ENCODE peak calls at places on chromosomes 6 and 20, in five cellular contexts. U is AG04450, Z is hepatic stellate cell, K is NCI-H510A treated with DMSO at 0.1 percent for 48 hours, L is left cardiac atrium. E is an unnamed sample.

GRCh38 chr20:46558511-46558959 is 8.1 kb upstream of the OCSTAMP start:
- DNase-seq in U (peak), L (peak), Z (peak), K (peak), E (no peak)

GRCh38 chr6:170096803-170097504 is 193.9 kb downstream of the DLL1 start:
- DNase-seq in K (no peak), L (peak), U (no peak), Z (no peak), E (no peak)

GRCh38 chr6:53011993-53012392 is 16.9 kb upstream of the GSTA4 start:
- DNase-seq in L (no peak), Z (no peak), U (no peak), K (no peak), E (no peak)

GRCh38 chr20:59047938-59048680 is 5.5 kb upstream of the PRELID3B start:
- DNase-seq in K (no peak), Z (no peak), U (no peak), L (no peak), E (no peak)

GRCh38 chr6:72420409-72420808 is 201.5 kb upstream of the KCNQ5 start:
- DNase-seq in K (no peak), Z (no peak), L (no peak), U (no peak), E (no peak)

GRCh38 chr20:57188056-57188455 is 78.4 kb downstream of the BMP7 start:
- DNase-seq in U (no peak), Z (no peak), L (no peak), K (no peak), E (no peak)

GRCh38 chr20:52744441-52744840 is 227.7 kb upstream of the TSHZ2 start:
- DNase-seq in Z (no peak), K (peak), U (no peak), L (no peak), E (no peak)

GRCh38 chr20:63128367-63128766 is 87.6 kb downstream of the YTHDF1 start:
- DNase-seq in Z (no peak), K (no peak), L (peak), U (no peak), E (no peak)

GRCh38 chr20:34579936-34580587 is 21.5 kb downstream of the MAP1LC3A start:
- DNase-seq in U (no peak), L (no peak), Z (peak), K (peak), E (no peak)

GRCh38 chr20:23294671-23295070 is 55.9 kb upstream of the NXT1 start:
- DNase-seq in U (no peak), L (no peak), K (no peak), Z (no peak), E (no peak)

GRCh38 chr6:161226005-161226964 is 47.6 kb downstream of the AGPAT4 start:
- DNase-seq in L (no peak), U (no peak), K (no peak), Z (no peak), E (no peak)

GRCh38 chr20:25083141-25083772 is 1.3 kb upstream of the VSX1 start:
- DNase-seq in U (no peak), L (no peak), Z (no peak), K (no peak), E (no peak)

GRCh38 chr6:113476937-113477839 is 380.0 kb upstream of the MARCKS start:
- DNase-seq in K (peak), L (no peak), U (no peak), Z (no peak), E (no peak)

GRCh38 chr6:134146268-134147032 is 94.0 kb upstream of the SLC2A12 start:
- DNase-seq in L (no peak), Z (no peak), U (no peak), K (no peak), E (no peak)